ENCODE peak calls at places on chromosome 6, in five cellular contexts. One of them, this sample, is unnamed.

GRCh38 chr6:132270745-132271414 is 130.4 kb downstream of the MOXD1 start:
- DNase-seq in GM12878: no peak
- DNase-seq in H1: no peak
- DNase-seq in K562: no peak
- DNase-seq in HepG2: no peak
- DNase-seq in this sample: no peak

GRCh38 chr6:30556714-30556963 is 350 bp upstream of the GNL1 start:
- DNase-seq in GM12878: no peak
- DNase-seq in HepG2: no peak
- DNase-seq in H1: no peak
- DNase-seq in K562: peak; percentile 97
- DNase-seq in this sample: peak; percentile 98

GRCh38 chr6:33029297-33030184 is 20.1 kb upstream of the HLA-DOA start:
- DNase-seq in H1: no peak
- DNase-seq in GM12878: peak; percentile 94
- DNase-seq in K562: no peak
- DNase-seq in HepG2: no peak
- DNase-seq in this sample: peak; percentile 28

GRCh38 chr6:142152731-142153130 is 5.7 kb downstream of the VTA1 start:
- DNase-seq in GM12878: no peak
- DNase-seq in K562: no peak
- DNase-seq in HepG2: no peak
- DNase-seq in H1: no peak
- DNase-seq in this sample: no peak

GRCh38 chr6:137958809-137959565 is 91.9 kb downstream of the TNFAIP3 start:
- DNase-seq in GM12878: no peak
- DNase-seq in H1: no peak
- DNase-seq in K562: no peak
- DNase-seq in HepG2: no peak
- DNase-seq in this sample: no peak

GRCh38 chr6:69953491-69953890 is 87.1 kb downstream of the COL19A1 start:
- DNase-seq in HepG2: no peak
- DNase-seq in H1: no peak
- DNase-seq in K562: no peak
- DNase-seq in GM12878: no peak
- DNase-seq in this sample: no peak

GRCh38 chr6:164108869-164109769 is 694.6 kb downstream of the QKI start:
- DNase-seq in HepG2: no peak
- DNase-seq in GM12878: no peak
- DNase-seq in H1: no peak
- DNase-seq in K562: no peak
- DNase-seq in this sample: no peak

GRCh38 chr6:74250161-74250560 is 554.2 kb downstream of the CD109 start:
- DNase-seq in K562: no peak
- DNase-seq in GM12878: no peak
- DNase-seq in HepG2: no peak
- DNase-seq in H1: no peak
- DNase-seq in this sample: no peak

GRCh38 chr6:64990652-64991304 is 716.2 kb downstream of the EYS start:
- DNase-seq in K562: no peak
- DNase-seq in H1: no peak
- DNase-seq in GM12878: no peak
- DNase-seq in HepG2: no peak
- DNase-seq in this sample: no peak

GRCh38 chr6:24154121-24154520 is 28.1 kb downstream of the NRSN1 start:
- DNase-seq in GM12878: no peak
- DNase-seq in HepG2: no peak
- DNase-seq in H1: no peak
- DNase-seq in K562: no peak
- DNase-seq in this sample: no peak

GRCh38 chr6:145028144-145028818 is 707.0 kb downstream of the EPM2A start:
- DNase-seq in HepG2: peak; percentile 11
- DNase-seq in GM12878: no peak
- DNase-seq in H1: no peak
- DNase-seq in K562: peak; percentile 59
- DNase-seq in this sample: peak; percentile 60

GRCh38 chr6:125102901-125103300 is 50.7 kb upstream of the TPD52L1 start:
- DNase-seq in HepG2: peak; percentile 29
- DNase-seq in H1: no peak
- DNase-seq in GM12878: no peak
- DNase-seq in K562: no peak
- DNase-seq in this sample: no peak

GRCh38 chr6:31007694-31008093 is 2.6 kb upstream of the MUC22 start:
- DNase-seq in HepG2: no peak
- DNase-seq in K562: no peak
- DNase-seq in H1: no peak
- DNase-seq in GM12878: no peak
- DNase-seq in this sample: no peak

GRCh38 chr6:158383542-158383941 is 71.3 kb downstream of the TULP4 start:
- DNase-seq in K562: no peak
- DNase-seq in H1: no peak
- DNase-seq in GM12878: no peak
- DNase-seq in HepG2: no peak
- DNase-seq in this sample: no peak

GRCh38 chr6:30325150-30325872 is 1.4 kb upstream of the TRIM39 start:
- DNase-seq in H1: no peak
- DNase-seq in HepG2: peak; percentile 62
- DNase-seq in GM12878: peak; percentile 23
- DNase-seq in K562: peak; percentile 92
- DNase-seq in this sample: peak; percentile 95

GRCh38 chr6:72031471-72031870 is 145.1 kb downstream of the RIMS1 start:
- DNase-seq in GM12878: no peak
- DNase-seq in HepG2: no peak
- DNase-seq in K562: no peak
- DNase-seq in H1: no peak
- DNase-seq in this sample: no peak

GRCh38 chr6:20377623-20378265 is 23.9 kb upstream of the E2F3 start:
- DNase-seq in H1: no peak
- DNase-seq in GM12878: no peak
- DNase-seq in HepG2: no peak
- DNase-seq in K562: no peak
- DNase-seq in this sample: no peak

GRCh38 chr6:117264487-117265424 is 602 bp upstream of the VGLL2 start:
- DNase-seq in GM12878: no peak
- DNase-seq in HepG2: no peak
- DNase-seq in H1: peak; percentile 67
- DNase-seq in K562: no peak
- DNase-seq in this sample: peak; percentile 59

GRCh38 chr6:3869632-3870527 is 20.7 kb downstream of the FAM50B start:
- DNase-seq in H1: no peak
- DNase-seq in K562: no peak
- DNase-seq in HepG2: peak; percentile 92
- DNase-seq in GM12878: no peak
- DNase-seq in this sample: no peak

GRCh38 chr6:31462964-31463940 is 34.7 kb upstream of the MICB start:
- DNase-seq in HepG2: peak; percentile 92
- DNase-seq in K562: peak; percentile 71
- DNase-seq in GM12878: peak; percentile 96
- DNase-seq in H1: peak; percentile 97
- DNase-seq in this sample: peak; percentile 97

GRCh38 chr6:84428300-84428907 is 201.0 kb upstream of the CEP162 start:
- DNase-seq in H1: peak; percentile 60
- DNase-seq in GM12878: no peak
- DNase-seq in K562: peak; percentile 69
- DNase-seq in HepG2: peak; percentile 16
- DNase-seq in this sample: peak; percentile 78

GRCh38 chr6:106630366-106630765 is 988 bp downstream of the QRSL1 start:
- DNase-seq in K562: peak; percentile 32
- DNase-seq in HepG2: no peak
- DNase-seq in GM12878: no peak
- DNase-seq in H1: no peak
- DNase-seq in this sample: no peak
- TF ChIP-seq CREB1 in K562: no peak
- TF ChIP-seq CREB1 in HepG2: no peak
- TF ChIP-seq CREB1 in GM12878: no peak
- TF ChIP-seq CREB1 in H1: no peak
- TF ChIP-seq CREB1 in this sample: no peak

GRCh38 chr6:15441982-15442381 is 196.1 kb downstream of the JARID2 start:
- DNase-seq in H1: no peak
- DNase-seq in GM12878: no peak
- DNase-seq in HepG2: no peak
- DNase-seq in K562: no peak
- DNase-seq in this sample: no peak
- TF ChIP-seq POLR2AphosphoS5 in H1: no peak
- TF ChIP-seq POLR2AphosphoS5 in GM12878: no peak
- TF ChIP-seq POLR2AphosphoS5 in HepG2: no peak
- TF ChIP-seq POLR2AphosphoS5 in K562: no peak
- TF ChIP-seq POLR2AphosphoS5 in this sample: no peak

GRCh38 chr6:160882741-160883340 is 108.7 kb upstream of the MAP3K4 start:
- DNase-seq in K562: no peak
- DNase-seq in HepG2: no peak
- DNase-seq in H1: no peak
- DNase-seq in GM12878: no peak
- DNase-seq in this sample: no peak
- TF ChIP-seq CREB1 in K562: no peak
- TF ChIP-seq CREB1 in HepG2: no peak
- TF ChIP-seq CREB1 in H1: no peak
- TF ChIP-seq CREB1 in GM12878: no peak
- TF ChIP-seq CREB1 in this sample: no peak

GRCh38 chr6:18155864-18156396 is 708 bp downstream of the KDM1B start:
- DNase-seq in HepG2: peak; percentile 85
- DNase-seq in GM12878: peak; percentile 55
- DNase-seq in K562: peak; percentile 82
- DNase-seq in H1: peak; percentile 80
- DNase-seq in this sample: peak; percentile 95
- TF ChIP-seq POLR2AphosphoS5 in HepG2: no peak
- TF ChIP-seq POLR2AphosphoS5 in GM12878: no peak
- TF ChIP-seq POLR2AphosphoS5 in K562: no peak
- TF ChIP-seq POLR2AphosphoS5 in H1: no peak
- TF ChIP-seq POLR2AphosphoS5 in this sample: no peak

GRCh38 chr6:34598725-34599124 is 42.6 kb upstream of the SPDEF start:
- DNase-seq in GM12878: no peak
- DNase-seq in K562: no peak
- DNase-seq in H1: no peak
- DNase-seq in HepG2: no peak
- DNase-seq in this sample: no peak
- TF ChIP-seq CREB1 in GM12878: no peak
- TF ChIP-seq CREB1 in K562: no peak
- TF ChIP-seq CREB1 in H1: no peak
- TF ChIP-seq CREB1 in HepG2: no peak
- TF ChIP-seq CREB1 in this sample: no peak

DNA sequence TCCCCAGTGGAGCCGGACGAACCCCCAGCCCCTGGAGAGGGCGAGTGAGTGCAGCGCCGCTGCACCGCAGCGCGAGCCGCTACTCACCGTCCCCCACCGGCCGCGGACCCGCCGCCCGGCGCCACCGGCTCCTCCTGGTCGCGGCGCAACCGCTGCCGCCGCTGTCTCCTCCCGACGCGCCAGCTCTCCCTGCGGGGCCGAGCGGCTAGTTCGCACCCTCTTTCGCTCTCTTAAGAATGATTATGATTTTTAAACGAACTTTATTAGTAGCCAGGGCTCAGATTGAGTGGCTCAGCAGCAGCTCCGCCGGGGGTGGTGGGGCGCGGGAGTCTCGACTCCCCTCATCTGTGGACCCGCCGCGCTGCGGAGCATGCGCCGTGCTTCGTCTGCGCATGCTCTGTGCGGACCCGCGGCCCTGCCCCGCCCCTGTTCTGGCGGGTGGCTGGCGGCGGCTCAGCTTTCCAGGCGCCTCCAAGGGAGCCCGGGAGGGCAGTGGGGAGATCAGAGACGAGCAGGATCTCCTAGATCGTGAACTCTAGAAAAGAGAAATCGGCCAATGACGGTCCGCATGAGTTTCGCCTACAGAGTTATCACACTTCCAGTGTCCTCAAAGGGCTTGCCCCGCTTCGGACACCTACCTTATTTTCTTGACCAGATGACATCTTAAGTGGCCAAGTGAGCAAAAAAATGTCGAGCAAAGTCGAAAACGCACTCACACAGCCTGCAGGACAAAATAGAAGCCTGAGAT is at the start of gene RAB23:
- DNase-seq in K562: peak; percentile 91
- DNase-seq in H1: peak; percentile 96
- DNase-seq in HepG2: peak; percentile 75
- DNase-seq in GM12878: peak; percentile 58
- DNase-seq in this sample: peak; percentile 91
- TF ChIP-seq POLR2AphosphoS5 in K562: peak; percentile 59
- TF ChIP-seq POLR2AphosphoS5 in H1: peak; percentile 67
- TF ChIP-seq POLR2AphosphoS5 in HepG2: peak; percentile 94
- TF ChIP-seq POLR2AphosphoS5 in GM12878: no peak
- TF ChIP-seq POLR2AphosphoS5 in this sample: peak; percentile 91

GRCh38 chr6:168035661-168036616 is 38.5 kb downstream of the KIF25 start:
- DNase-seq in K562: peak; percentile 72
- DNase-seq in GM12878: no peak
- DNase-seq in HepG2: no peak
- DNase-seq in H1: no peak
- DNase-seq in this sample: no peak
- TF ChIP-seq CREB1 in K562: peak; percentile 60
- TF ChIP-seq CREB1 in GM12878: no peak
- TF ChIP-seq CREB1 in HepG2: no peak
- TF ChIP-seq CREB1 in H1: no peak
- TF ChIP-seq CREB1 in this sample: no peak

GRCh38 chr6:9224539-9224938 is 789.2 kb upstream of the SLC35B3 start:
- DNase-seq in HepG2: no peak
- DNase-seq in H1: no peak
- DNase-seq in K562: no peak
- DNase-seq in GM12878: no peak
- DNase-seq in this sample: no peak
- TF ChIP-seq POLR2AphosphoS5 in HepG2: no peak
- TF ChIP-seq POLR2AphosphoS5 in H1: no peak
- TF ChIP-seq POLR2AphosphoS5 in K562: no peak
- TF ChIP-seq POLR2AphosphoS5 in GM12878: no peak
- TF ChIP-seq POLR2AphosphoS5 in this sample: no peak